ENCODE peak calls at places on chromosomes 4 and X, in eight cellular contexts. One of them, this sample, is unnamed.

GRCh38 chr4:157804986-157805385 is 367.8 kb downstream of the GASK1B start:
- DNase-seq in HepG2: peak; percentile 34
- DNase-seq in HCT116: peak; percentile 8
- DNase-seq in A549: peak; percentile 3
- DNase-seq in GM23338: peak; percentile 48
- DNase-seq in HL-60: no peak
- DNase-seq in K562: no peak
- DNase-seq in SK-N-SH: no peak
- DNase-seq in this sample: no peak

GRCh38 chrX:38318606-38319005 is 8.7 kb downstream of the RPGR start:
- DNase-seq in HepG2: no peak
- DNase-seq in HCT116: no peak
- DNase-seq in A549: no peak
- DNase-seq in GM23338: no peak
- DNase-seq in HL-60: no peak
- DNase-seq in K562: no peak
- DNase-seq in SK-N-SH: no peak
- DNase-seq in this sample: no peak

GRCh38 chr4:87490664-87491369 is 38.4 kb downstream of the SPARCL1 start:
- DNase-seq in HepG2: peak; percentile 14
- DNase-seq in HCT116: no peak
- DNase-seq in A549: no peak
- DNase-seq in GM23338: no peak
- DNase-seq in HL-60: no peak
- DNase-seq in K562: no peak
- DNase-seq in SK-N-SH: no peak
- DNase-seq in this sample: no peak

GRCh38 chr4:38715076-38715475 is 51.1 kb downstream of the KLF3 start:
- DNase-seq in HepG2: no peak
- DNase-seq in HCT116: no peak
- DNase-seq in A549: no peak
- DNase-seq in GM23338: no peak
- DNase-seq in HL-60: no peak
- DNase-seq in K562: no peak
- DNase-seq in SK-N-SH: no peak
- DNase-seq in this sample: no peak

GRCh38 chrX:32842053-32842452 is 369.3 kb downstream of the DMD start:
- DNase-seq in HepG2: no peak
- DNase-seq in HCT116: no peak
- DNase-seq in A549: no peak
- DNase-seq in GM23338: no peak
- DNase-seq in HL-60: no peak
- DNase-seq in K562: no peak
- DNase-seq in SK-N-SH: no peak
- DNase-seq in this sample: no peak

GRCh38 chr4:173707658-173708415 is 177.8 kb upstream of the HAND2 start:
- DNase-seq in HepG2: no peak
- DNase-seq in HCT116: no peak
- DNase-seq in A549: no peak
- DNase-seq in GM23338: no peak
- DNase-seq in HL-60: no peak
- DNase-seq in K562: no peak
- DNase-seq in SK-N-SH: no peak
- DNase-seq in this sample: no peak

GRCh38 chr4:185305979-185306442 is 89.7 kb downstream of the LRP2BP start:
- DNase-seq in HepG2: no peak
- DNase-seq in HCT116: peak; percentile 83
- DNase-seq in A549: peak; percentile 13
- DNase-seq in GM23338: peak; percentile 85
- DNase-seq in HL-60: no peak
- DNase-seq in K562: no peak
- DNase-seq in SK-N-SH: no peak
- DNase-seq in this sample: peak; percentile 85

GRCh38 chr4:26321326-26322276 is 787 bp downstream of the RBPJ start:
- DNase-seq in HepG2: peak; percentile 5
- DNase-seq in HCT116: no peak
- DNase-seq in A549: peak; percentile 9
- DNase-seq in GM23338: peak; percentile 71
- DNase-seq in HL-60: peak; percentile 44
- DNase-seq in K562: peak; percentile 38
- DNase-seq in SK-N-SH: peak; percentile 38
- DNase-seq in this sample: no peak

GRCh38 chr4:156948738-156949137 is 22.9 kb downstream of the PDGFC start:
- DNase-seq in HepG2: no peak
- DNase-seq in HCT116: no peak
- DNase-seq in A549: no peak
- DNase-seq in GM23338: no peak
- DNase-seq in HL-60: no peak
- DNase-seq in K562: no peak
- DNase-seq in SK-N-SH: no peak
- DNase-seq in this sample: no peak

GRCh38 chrX:150362599-150363481 is at the start of gene MAMLD1:
- DNase-seq in HepG2: no peak
- DNase-seq in HCT116: peak; percentile 51
- DNase-seq in A549: peak; percentile 82
- DNase-seq in GM23338: peak; percentile 18
- DNase-seq in HL-60: no peak
- DNase-seq in K562: peak; percentile 49
- DNase-seq in SK-N-SH: peak; percentile 53
- DNase-seq in this sample: no peak

GRCh38 chr4:184265566-184266351 is 48.1 kb upstream of the ENPP6 start:
- DNase-seq in HepG2: no peak
- DNase-seq in HCT116: peak; percentile 7
- DNase-seq in A549: peak; percentile 83
- DNase-seq in GM23338: no peak
- DNase-seq in HL-60: peak; percentile 56
- DNase-seq in K562: peak; percentile 64
- DNase-seq in SK-N-SH: no peak
- DNase-seq in this sample: peak; percentile 66
- TF ChIP-seq REST in HepG2: no peak
- TF ChIP-seq REST in HCT116: no peak
- TF ChIP-seq REST in A549: no peak
- TF ChIP-seq REST in GM23338: no peak
- TF ChIP-seq REST in HL-60: no peak
- TF ChIP-seq REST in K562: no peak
- TF ChIP-seq REST in SK-N-SH: peak; percentile 27
- TF ChIP-seq REST in this sample: no peak

DNA sequence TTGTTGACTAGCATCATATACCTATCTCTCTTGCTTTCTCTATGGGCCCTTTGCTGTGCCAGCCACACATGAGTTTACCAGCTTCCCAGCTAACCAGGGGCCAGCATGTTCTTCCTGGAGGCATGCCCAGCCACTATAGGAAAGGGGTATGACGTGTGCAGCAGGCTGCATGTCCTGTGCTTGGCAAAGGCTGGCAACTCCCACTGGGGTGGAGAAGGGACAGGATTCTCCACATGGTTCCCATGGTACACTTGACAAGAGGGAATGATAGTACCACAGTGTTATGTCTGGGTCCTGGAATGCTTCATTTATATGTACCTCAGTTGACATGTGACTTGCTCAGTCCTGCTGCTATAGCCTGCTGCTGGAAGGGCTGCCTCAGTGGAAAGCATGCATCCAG is 78.8 kb downstream of the TMEM164 start:
- DNase-seq in HepG2: no peak
- DNase-seq in HCT116: no peak
- DNase-seq in A549: peak; percentile 64
- DNase-seq in GM23338: no peak
- DNase-seq in HL-60: no peak
- DNase-seq in K562: no peak
- DNase-seq in SK-N-SH: no peak
- DNase-seq in this sample: no peak
- H3K4me3 ChIP-seq in HepG2: no peak overlapping the region
- H3K4me3 ChIP-seq in HCT116: no peak overlapping the region
- H3K4me3 ChIP-seq in A549: no peak overlapping the region
- H3K4me3 ChIP-seq in GM23338: no peak overlapping the region
- H3K4me3 ChIP-seq in HL-60: no peak overlapping the region
- H3K4me3 ChIP-seq in K562: no peak overlapping the region
- H3K4me3 ChIP-seq in SK-N-SH: no peak overlapping the region
- H3K4me3 ChIP-seq in this sample: no peak overlapping the region

GRCh38 chr4:108013955-108014354 is 24.3 kb downstream of the HADH start:
- DNase-seq in HepG2: no peak
- DNase-seq in HCT116: no peak
- DNase-seq in A549: no peak
- DNase-seq in GM23338: no peak
- DNase-seq in HL-60: no peak
- DNase-seq in K562: no peak
- DNase-seq in SK-N-SH: no peak
- DNase-seq in this sample: no peak

GRCh38 chr4:108010167-108010566 is 20.5 kb downstream of the HADH start:
- DNase-seq in HepG2: no peak
- DNase-seq in HCT116: no peak
- DNase-seq in A549: no peak
- DNase-seq in GM23338: no peak
- DNase-seq in HL-60: no peak
- DNase-seq in K562: no peak
- DNase-seq in SK-N-SH: no peak
- DNase-seq in this sample: no peak

GRCh38 chr4:108008721-108009120 is 19.0 kb downstream of the HADH start:
- DNase-seq in HepG2: no peak
- DNase-seq in HCT116: no peak
- DNase-seq in A549: no peak
- DNase-seq in GM23338: no peak
- DNase-seq in HL-60: peak; percentile 31
- DNase-seq in K562: no peak
- DNase-seq in SK-N-SH: no peak
- DNase-seq in this sample: peak; percentile 25

GRCh38 chr4:108018038-108018883 is 28.6 kb downstream of the HADH start:
- DNase-seq in HepG2: peak; percentile 58
- DNase-seq in HCT116: peak; percentile 55
- DNase-seq in A549: peak; percentile 60
- DNase-seq in GM23338: peak; percentile 88
- DNase-seq in HL-60: peak; percentile 70
- DNase-seq in K562: peak; percentile 85
- DNase-seq in SK-N-SH: peak; percentile 72
- DNase-seq in this sample: peak; percentile 36

DNA sequence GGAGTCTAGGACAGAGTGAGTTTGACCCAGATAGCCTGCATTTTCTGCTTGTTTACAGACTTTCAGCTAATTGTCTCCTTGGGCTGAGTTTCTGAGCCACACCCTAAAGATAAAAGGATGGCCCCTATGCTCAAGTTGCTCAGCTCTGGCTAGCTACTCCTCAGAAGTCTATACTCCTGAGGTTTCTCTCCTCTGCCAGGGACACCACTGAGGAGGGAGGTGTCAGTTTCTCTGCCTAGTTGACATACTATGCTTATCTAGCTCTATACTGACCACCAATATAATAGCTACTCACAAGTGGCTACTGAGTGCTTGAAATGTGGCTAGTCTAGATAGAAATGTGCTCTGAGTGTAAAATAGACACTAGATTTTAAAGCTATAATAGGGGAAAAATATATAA is 23.6 kb downstream of the HADH start:
- DNase-seq in HepG2: no peak
- DNase-seq in HCT116: no peak
- DNase-seq in A549: no peak
- DNase-seq in GM23338: no peak
- DNase-seq in HL-60: no peak
- DNase-seq in K562: no peak
- DNase-seq in SK-N-SH: no peak
- DNase-seq in this sample: no peak
- TF ChIP-seq REST in HepG2: no peak
- TF ChIP-seq REST in HCT116: no peak
- TF ChIP-seq REST in A549: no peak
- TF ChIP-seq REST in GM23338: no peak
- TF ChIP-seq REST in HL-60: no peak
- TF ChIP-seq REST in K562: no peak
- TF ChIP-seq REST in SK-N-SH: no peak
- TF ChIP-seq REST in this sample: no peak

DNA sequence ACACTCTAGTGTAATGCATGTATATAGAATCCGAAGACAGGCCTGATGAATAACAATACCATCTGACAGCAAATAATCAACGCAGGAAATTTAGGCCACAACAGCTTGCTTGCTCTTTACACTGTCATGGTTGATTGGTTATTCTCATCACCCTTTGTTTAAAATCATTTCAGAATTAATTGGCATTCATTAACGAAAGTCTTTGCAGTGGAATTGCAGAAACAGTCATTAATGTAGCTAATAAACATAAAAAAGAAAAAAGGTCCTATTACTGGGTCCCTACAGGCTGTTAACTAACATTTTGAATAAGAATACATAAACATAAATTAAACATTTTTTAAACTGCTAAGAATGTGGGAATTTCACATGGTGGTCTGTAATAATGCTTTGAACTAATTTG is 194.9 kb downstream of the AFF2 start:
- DNase-seq in HepG2: no peak
- DNase-seq in HCT116: no peak
- DNase-seq in A549: no peak
- DNase-seq in GM23338: no peak
- DNase-seq in HL-60: no peak
- DNase-seq in K562: no peak
- DNase-seq in SK-N-SH: no peak
- DNase-seq in this sample: no peak
- H3K4me3 ChIP-seq in HepG2: no peak overlapping the region
- H3K4me3 ChIP-seq in HCT116: no peak overlapping the region
- H3K4me3 ChIP-seq in A549: no peak overlapping the region
- H3K4me3 ChIP-seq in GM23338: no peak overlapping the region
- H3K4me3 ChIP-seq in HL-60: no peak overlapping the region
- H3K4me3 ChIP-seq in K562: no peak overlapping the region
- H3K4me3 ChIP-seq in SK-N-SH: no peak overlapping the region
- H3K4me3 ChIP-seq in this sample: no peak overlapping the region

DNA sequence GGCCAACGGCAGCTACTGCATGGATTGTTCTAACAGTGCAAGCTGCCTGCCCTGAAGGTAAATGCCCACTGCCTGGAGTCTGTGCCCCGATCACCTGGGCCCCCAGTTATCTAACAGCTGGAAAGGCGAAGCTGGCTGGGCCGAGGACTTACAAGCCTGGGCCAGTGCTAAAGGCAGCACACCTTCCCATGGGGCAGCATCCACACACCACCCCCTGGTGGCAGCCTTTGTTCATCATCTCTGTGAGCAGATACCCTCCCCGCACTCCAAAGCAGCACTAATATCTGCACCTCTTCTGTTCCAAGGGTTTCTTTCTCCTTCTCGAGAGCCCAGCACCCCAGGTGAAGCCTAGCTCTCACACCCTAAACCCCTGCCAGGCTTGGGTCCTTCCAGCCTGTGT is 7.6 kb downstream of the SLC2A9 start:
- DNase-seq in HepG2: no peak
- DNase-seq in HCT116: peak; percentile 18
- DNase-seq in A549: peak; percentile 40
- DNase-seq in GM23338: peak; percentile 87
- DNase-seq in HL-60: peak; percentile 60
- DNase-seq in K562: peak; percentile 71
- DNase-seq in SK-N-SH: peak; percentile 47
- DNase-seq in this sample: no peak
- TF ChIP-seq REST in HepG2: no peak
- TF ChIP-seq REST in HCT116: no peak
- TF ChIP-seq REST in A549: no peak
- TF ChIP-seq REST in GM23338: no peak
- TF ChIP-seq REST in HL-60: no peak
- TF ChIP-seq REST in K562: no peak
- TF ChIP-seq REST in SK-N-SH: no peak
- TF ChIP-seq REST in this sample: no peak

DNA sequence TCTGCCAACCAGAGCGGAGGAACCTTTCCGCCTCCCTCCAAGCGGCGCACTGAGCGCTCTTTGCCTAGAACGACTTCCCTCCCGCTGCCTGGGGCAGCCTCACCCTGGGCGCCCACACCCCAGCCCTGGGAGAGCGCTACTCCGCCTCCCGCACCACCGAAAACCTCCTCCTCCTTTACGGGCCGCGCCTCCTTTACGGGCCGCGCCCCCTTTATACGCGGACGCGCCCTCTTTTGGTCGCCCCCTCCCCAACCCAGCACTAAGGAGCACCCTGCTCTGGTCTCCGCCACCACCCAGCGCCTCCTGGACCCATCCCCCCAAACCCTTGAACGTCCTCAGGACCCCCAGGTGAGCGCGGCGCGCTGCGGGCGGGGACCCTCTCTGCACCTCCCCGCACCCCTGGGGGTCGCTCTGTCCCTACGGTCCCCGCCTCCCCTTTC is 586 bp upstream of the NSG1 start:
- DNase-seq in HepG2: no peak
- DNase-seq in HCT116: no peak
- DNase-seq in A549: peak; percentile 12
- DNase-seq in GM23338: peak; percentile 76
- DNase-seq in HL-60: peak; percentile 5
- DNase-seq in K562: no peak
- DNase-seq in SK-N-SH: peak; percentile 86
- DNase-seq in this sample: no peak
- H3K4me3 ChIP-seq in HepG2: no peak overlapping the region
- H3K4me3 ChIP-seq in HCT116: no peak overlapping the region
- H3K4me3 ChIP-seq in A549: peak overlapping the region; percentile 53
- H3K4me3 ChIP-seq in GM23338: peak overlapping the region; percentile 84
- H3K4me3 ChIP-seq in HL-60: no peak overlapping the region
- H3K4me3 ChIP-seq in K562: no peak overlapping the region
- H3K4me3 ChIP-seq in SK-N-SH: peak overlapping the region; percentile 70
- H3K4me3 ChIP-seq in this sample: peak overlapping the region; percentile 36